ENCODE peak calls at places on chromosome 13, in nine cellular contexts. B is testis, M is thoracic aorta, S is left ventricle myocardium inferior, A is left lung, F is fibroblast of mammary gland, T is AG04450, U is breast epithelium, R is Peyer's patch. G is an unnamed sample.
A peak's percentile ranks its signal among the peaks of the same experiment; 100 is the strongest.

GRCh38 chr13:98484289-98485219 is 92.4 kb downstream of the STK24 start:
- DNase-seq in B (peak; percentile 53), M (peak; percentile 85), S (peak; percentile 51), A (peak; percentile 85), F (peak; percentile 97), T (no peak), U (peak; percentile 89), R (peak; percentile 31), G (peak; percentile 87)

GRCh38 chr13:108924154-108924940 is 294.9 kb downstream of the MYO16 start:
- DNase-seq in B (no peak), M (no peak), S (no peak), A (no peak), F (peak; percentile 79), T (peak; percentile 61), U (no peak), R (no peak), G (no peak)

GRCh38 chr13:97141564-97142005 is 80.5 kb upstream of the MBNL2 start:
- DNase-seq in B (peak; percentile 63), M (no peak), S (no peak), A (no peak), F (peak; percentile 90), T (peak; percentile 71), U (peak; percentile 61), R (no peak), G (no peak)

GRCh38 chr13:99383946-99384345 is 76.7 kb upstream of the GPR183 start:
- DNase-seq in B (no peak), M (no peak), S (no peak), A (no peak), F (no peak), T (no peak), U (no peak), R (no peak), G (no peak)

GRCh38 chr13:73754727-73755292 is 379.4 kb downstream of the KLF12 start:
- DNase-seq in B (peak; percentile 25), M (no peak), S (no peak), A (no peak), F (peak; percentile 70), T (peak; percentile 32), U (no peak), R (no peak), G (no peak)

GRCh38 chr13:21134475-21134874 is 41.9 kb downstream of the SKA3 start:
- DNase-seq in B (no peak), M (no peak), S (no peak), A (no peak), F (no peak), T (no peak), U (no peak), R (no peak), G (no peak)

GRCh38 chr13:73767747-73768315 is 366.4 kb downstream of the KLF12 start:
- DNase-seq in B (no peak), M (no peak), S (no peak), A (no peak), F (no peak), T (no peak), U (no peak), R (peak; percentile 39), G (no peak)

GRCh38 chr13:48624858-48625257 is 28.9 kb upstream of the CYSLTR2 start:
- DNase-seq in B (no peak), M (no peak), S (no peak), A (no peak), F (peak; percentile 44), T (no peak), U (no peak), R (no peak), G (no peak)

GRCh38 chr13:85693889-85694511 is 105.2 kb downstream of the SLITRK6 start:
- DNase-seq in B (no peak), M (no peak), S (no peak), A (no peak), F (no peak), T (no peak), U (no peak), R (no peak), G (no peak)

GRCh38 chr13:43368003-43368402 is 344.6 kb downstream of the DNAJC15 start:
- DNase-seq in B (no peak), M (no peak), S (no peak), A (no peak), F (peak; percentile 29), T (no peak), U (no peak), R (no peak), G (no peak)

GRCh38 chr13:19845758-19846157 is 17.7 kb downstream of the ZMYM5 start:
- DNase-seq in B (no peak), M (peak; percentile 49), S (no peak), A (no peak), F (peak; percentile 99), T (peak; percentile 96), U (no peak), R (no peak), G (peak; percentile 73)

GRCh38 chr13:75256922-75257321 is 225.0 kb downstream of the TBC1D4 start:
- DNase-seq in B (no peak), M (no peak), S (no peak), A (no peak), F (no peak), T (no peak), U (no peak), R (no peak), G (no peak)

GRCh38 chr13:49561064-49561410 is 24.3 kb downstream of the RCBTB1 start:
- DNase-seq in B (no peak), M (no peak), S (no peak), A (no peak), F (no peak), T (no peak), U (no peak), R (no peak), G (no peak)

GRCh38 chr13:60214213-60215079 is 50.7 kb upstream of the DIAPH3 start:
- DNase-seq in B (no peak), M (no peak), S (no peak), A (no peak), F (no peak), T (no peak), U (no peak), R (no peak), G (no peak)

GRCh38 chr13:80030491-80030890 is 310.4 kb downstream of the SPRY2 start:
- DNase-seq in B (peak; percentile 19), M (no peak), S (no peak), A (no peak), F (peak; percentile 42), T (no peak), U (no peak), R (no peak), G (no peak)

GRCh38 chr13:46288570-46289259 is 77.0 kb downstream of the LRRC63 start:
- DNase-seq in B (no peak), M (no peak), S (no peak), A (no peak), F (peak; percentile 67), T (no peak), U (no peak), R (no peak), G (no peak)

GRCh38 chr13:77492982-77493381 is 42.5 kb upstream of the SCEL start:
- DNase-seq in B (peak; percentile 37), M (no peak), S (no peak), A (no peak), F (peak; percentile 51), T (no peak), U (no peak), R (no peak), G (no peak)

GRCh38 chr13:47809411-47809810 is 191.7 kb downstream of the SUCLA2 start:
- DNase-seq in B (no peak), M (no peak), S (no peak), A (no peak), F (no peak), T (no peak), U (no peak), R (no peak), G (no peak)

GRCh38 chr13:24617394-24618218 is 62.6 kb upstream of the ATP12A start:
- DNase-seq in B (no peak), M (no peak), S (no peak), A (no peak), F (no peak), T (no peak), U (no peak), R (no peak), G (no peak)

GRCh38 chr13:24622481-24622880 is 57.7 kb upstream of the ATP12A start:
- DNase-seq in B (no peak), M (no peak), S (no peak), A (no peak), F (no peak), T (no peak), U (no peak), R (no peak), G (no peak)

GRCh38 chr13:24618219-24618955 is 61.8 kb upstream of the ATP12A start:
- DNase-seq in B (no peak), M (no peak), S (no peak), A (no peak), F (no peak), T (no peak), U (peak; percentile 21), R (peak; percentile 81), G (peak; percentile 19)

GRCh38 chr13:24616514-24616913 is 63.7 kb upstream of the ATP12A start:
- DNase-seq in B (no peak), M (no peak), S (no peak), A (no peak), F (no peak), T (no peak), U (no peak), R (no peak), G (no peak)

DNA sequence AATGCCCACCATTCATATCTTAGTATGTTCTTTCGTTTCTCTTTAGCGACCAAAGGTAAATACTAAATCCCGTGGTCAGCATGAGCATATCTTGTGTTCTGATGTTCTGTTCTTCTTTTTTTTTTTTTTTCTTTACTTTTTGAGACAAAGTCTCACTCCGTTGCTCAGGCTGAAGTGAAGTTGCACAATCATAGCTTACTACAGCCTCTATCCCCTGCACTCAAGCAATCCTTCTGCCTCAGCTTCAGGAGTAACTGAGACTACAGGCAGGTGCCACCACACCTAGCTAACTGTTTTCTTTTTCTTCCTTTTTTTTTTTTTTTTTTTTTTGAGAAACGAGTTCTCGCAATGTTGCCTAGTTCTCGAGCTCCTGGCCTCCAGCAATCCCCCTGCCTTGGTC is 60.9 kb upstream of the ATP12A start:
- DNase-seq in B (no peak), M (no peak), S (no peak), A (no peak), F (no peak), T (no peak), U (no peak), R (no peak), G (no peak)
- TF ChIP-seq CTCF in B (no peak), M (no peak), S (no peak), A (no peak), F (no peak), T (no peak), U (no peak), R (no peak), G (no peak)

GRCh38 chr13:113350938-113351335 is 13.0 kb downstream of the GRTP1 start:
- DNase-seq in B (no peak), M (no peak), S (no peak), A (no peak), F (no peak), T (no peak), U (no peak), R (no peak), G (no peak)
- H3K4me3 ChIP-seq in B (no peak overlapping the region), M (no peak overlapping the region), S (no peak overlapping the region), A (no peak overlapping the region), F (no peak overlapping the region), T (no peak overlapping the region), U (no peak overlapping the region), R (no peak overlapping the region), G (no peak overlapping the region)

GRCh38 chr13:27172495-27172842 is 858 bp upstream of the USP12 start:
- DNase-seq in B (peak; percentile 33), M (no peak), S (no peak), A (no peak), F (no peak), T (no peak), U (no peak), R (peak; percentile 40), G (no peak)
- TF ChIP-seq CTCF in B (no peak), M (no peak), S (no peak), A (no peak), F (no peak), T (no peak), U (no peak), R (no peak), G (no peak)

GRCh38 chr13:57630661-57631606 is 610 bp upstream of the PCDH17 start:
- DNase-seq in B (no peak), M (no peak), S (no peak), A (peak; percentile 57), F (peak; percentile 46), T (no peak), U (no peak), R (no peak), G (peak; percentile 57)
- H3K4me3 ChIP-seq in B (peak overlapping the region; percentile 53), M (peak overlapping the region; percentile 73), S (peak overlapping the region; percentile 74), A (peak overlapping the region; percentile 33), F (peak overlapping the region; percentile 39), T (peak overlapping the region; percentile 39), U (peak overlapping the region; percentile 50), R (peak overlapping the region; percentile 14), G (peak overlapping the region; percentile 65)